ENCODE peak calls at places on chromosomes 4 and X, in six cellular contexts. X is occipital lobe, U is hypothalamus, V is NCI-H1092 treated with DMSO at 0.1 percent for 48 hours, R is C1 segment of cervical spinal cord, B is BE2C. G is an unnamed sample.

GRCh38 chrX:97126020-97126419 is 242.3 kb downstream of the RPA4 start:
- DNase-seq in V (no peak), R (no peak), B (no peak), X (no peak), U (no peak), G (no peak)

GRCh38 chrX:30741545-30741944 is 88.3 kb downstream of the GK start:
- DNase-seq in V (no peak), R (no peak), U (no peak), X (no peak), B (no peak), G (no peak)

GRCh38 chr4:112509243-112510190 is 6.5 kb downstream of the NEUROG2 start:
- DNase-seq in R (no peak), V (peak), U (no peak), B (no peak), X (no peak), G (no peak)

GRCh38 chr4:110618091-110619000 is 4.5 kb downstream of the PITX2 start:
- DNase-seq in U (no peak), R (no peak), X (no peak), V (no peak), B (no peak), G (peak)

GRCh38 chrX:130694983-130695382 is 208.0 kb downstream of the ENOX2 start:
- DNase-seq in B (no peak), X (no peak), R (no peak), U (no peak), V (no peak), G (no peak)

GRCh38 chr4:150581611-150582010 is 340 bp upstream of the MAB21L2 start:
- DNase-seq in R (no peak), B (peak), U (no peak), X (no peak), V (no peak), G (no peak)

GRCh38 chr4:40986375-40986774 is 228.0 kb downstream of the APBB2 start:
- DNase-seq in B (no peak), U (no peak), V (no peak), X (peak), R (peak), G (no peak)

GRCh38 chrX:16436348-16437188 is 213.4 kb upstream of the S100G start:
- DNase-seq in V (peak), R (peak), B (peak), X (peak), U (peak), G (peak)

GRCh38 chrX:147226801-147227200 is 412.3 kb upstream of the CXorf51A start:
- DNase-seq in B (no peak), X (no peak), V (no peak), U (no peak), R (no peak), G (no peak)

GRCh38 chr4:174274436-174274835 is 9.0 kb downstream of the FBXO8 start:
- DNase-seq in X (no peak), R (no peak), V (no peak), B (no peak), U (no peak), G (no peak)

GRCh38 chr4:6298035-6298434 is 28.4 kb downstream of the WFS1 start:
- DNase-seq in V (no peak), R (no peak), U (no peak), X (no peak), B (no peak), G (no peak)

G was measured in SJCRH30.